ENCODE peak calls at places on chromosomes 2 and 18, in six cellular contexts. K is bronchial epithelial cell, J is HFFc6, O is cardiac fibroblast, A is epithelial cell of esophagus, E is MM.1S. T is an unnamed sample.

GRCh38 chr2:20314562-20315521 is 35.8 kb downstream of the PUM2 start:
- DNase-seq in A (peak), J (no peak), O (no peak), K (peak), E (no peak), T (no peak)

GRCh38 chr2:190574169-190574568 is 39.6 kb upstream of the NEMP2 start:
- DNase-seq in O (peak), K (peak), J (no peak), E (no peak), A (peak), T (no peak)

GRCh38 chr2:202545523-202545922 is 89.2 kb upstream of the FAM117B start:
- DNase-seq in O (no peak), A (no peak), K (no peak), E (no peak), J (no peak), T (no peak)

GRCh38 chr2:133652407-133652806 is 84.1 kb upstream of the NCKAP5 start:
- DNase-seq in J (peak), O (peak), K (no peak), E (no peak), A (no peak), T (no peak)

GRCh38 chr2:66428986-66429612 is 5.8 kb upstream of the MEIS1 start:
- DNase-seq in A (peak), J (no peak), E (peak), K (peak), O (peak), T (peak)

GRCh38 chr2:31387850-31388249 is 26.7 kb downstream of the XDH start:
- DNase-seq in O (no peak), K (no peak), J (no peak), E (no peak), A (no peak), T (no peak)

GRCh38 chr2:37156071-37156856 is 516 bp downstream of the EIF2AK2 start:
- DNase-seq in J (peak), K (peak), O (peak), A (peak), E (peak), T (peak)

GRCh38 chr18:5518899-5519371 is 24.9 kb downstream of the EPB41L3 start:
- DNase-seq in E (no peak), K (no peak), A (no peak), O (peak), J (no peak), T (no peak)

GRCh38 chr2:129923265-129924141 is 56.0 kb upstream of the RAB6C start:
- DNase-seq in E (peak), O (peak), J (peak), A (peak), K (peak), T (peak)

GRCh38 chr18:13562494-13563029 is 163.8 kb downstream of the FAM210A start:
- DNase-seq in O (no peak), K (no peak), J (no peak), A (no peak), E (no peak), T (no peak)

GRCh38 chr18:59300676-59301285 is 17.7 kb downstream of the CPLX4 start:
- DNase-seq in K (peak), E (peak), O (no peak), J (no peak), A (peak), T (peak)

GRCh38 chr2:232444409-232445148 is 11.4 kb upstream of the ALPI start:
- DNase-seq in O (peak), K (peak), E (peak), J (peak), A (peak), T (peak)

GRCh38 chr2:130755234-130756040 is at the start of gene AMER3:
- DNase-seq in E (peak), K (no peak), O (no peak), A (no peak), J (no peak), T (no peak)

GRCh38 chr2:17583166-17583565 is 42.7 kb downstream of the VSNL1 start:
- DNase-seq in A (peak), K (peak), E (no peak), J (no peak), O (peak), T (no peak)

GRCh38 chr2:58853420-58853819 is 612.3 kb upstream of the FANCL start:
- DNase-seq in A (no peak), J (no peak), K (no peak), E (no peak), O (no peak), T (no peak)

GRCh38 chr2:208036357-208036756 is 11.0 kb upstream of the PLEKHM3 start:
- DNase-seq in O (peak), J (no peak), K (no peak), A (peak), E (no peak), T (no peak)

GRCh38 chr2:73640537-73640936 is 1.7 kb downstream of the NAT8 start:
- DNase-seq in E (no peak), A (peak), O (peak), K (peak), J (no peak), T (no peak)

GRCh38 chr2:195468771-195469170 is 188.3 kb upstream of the SLC39A10 start:
- DNase-seq in O (no peak), E (peak), J (no peak), K (no peak), A (no peak), T (no peak)

GRCh38 chr2:64943387-64944150 is 45.6 kb upstream of the SLC1A4 start:
- DNase-seq in O (peak), K (peak), E (no peak), A (peak), J (peak), T (no peak)

GRCh38 chr18:63138469-63139340 is 180.9 kb downstream of the BCL2 start:
- DNase-seq in A (no peak), J (no peak), O (peak), K (no peak), E (peak), T (no peak)

GRCh38 chr2:171281116-171281515 is 120.4 kb upstream of the TLK1 start:
- DNase-seq in A (no peak), O (no peak), J (no peak), E (no peak), K (no peak), T (no peak)

GRCh38 chr2:173353556-173353955 is 1.1 kb upstream of the CDCA7 start:
- DNase-seq in J (no peak), K (no peak), A (no peak), O (no peak), E (no peak), T (no peak)

GRCh38 chr2:233470007-233470687 is 96.4 kb downstream of the USP40 start:
- DNase-seq in E (no peak), J (no peak), A (no peak), O (peak), K (no peak), T (no peak)

GRCh38 chr18:9918016-9918680 is 4.3 kb downstream of the VAPA start:
- DNase-seq in E (no peak), K (peak), O (peak), A (peak), J (no peak), T (no peak)

GRCh38 chr2:242053921-242054320 is 184.4 kb downstream of the RTP5 start:
- DNase-seq in K (no peak), J (no peak), A (no peak), E (no peak), O (no peak), T (no peak)

GRCh38 chr18:49561127-49561376 is 805 bp upstream of the LIPG start:
- DNase-seq in K (no peak), E (no peak), O (peak), J (no peak), A (no peak), T (no peak)

GRCh38 chr18:76126327-76126726 is 368.7 kb downstream of the ZNF516 start:
- DNase-seq in E (no peak), O (no peak), J (no peak), K (no peak), A (no peak), T (no peak)

GRCh38 chr2:157627594-157628281 is 926 bp downstream of the ACVR1C start:
- DNase-seq in K (peak), A (peak), J (no peak), O (no peak), E (peak), T (no peak)

GRCh38 chr2:160214461-160215055 is 14.5 kb upstream of the ITGB6 start:
- DNase-seq in K (peak), E (peak), O (peak), J (peak), A (peak), T (peak)

GRCh38 chr18:3910507-3910906 is 460.5 kb downstream of the TGIF1 start:
- DNase-seq in A (no peak), J (peak), E (no peak), K (no peak), O (no peak), T (no peak)

GRCh38 chr2:108586116-108586515 is 51.8 kb downstream of the LIMS1 start:
- DNase-seq in E (no peak), A (peak), K (peak), O (no peak), J (peak), T (no peak)

GRCh38 chr2:64453710-64454315 is at the start of gene LGALSL:
- DNase-seq in A (peak), K (peak), O (peak), J (no peak), E (peak), T (peak)

GRCh38 chr2:179435021-179435420 is 170.4 kb upstream of the SESTD1 start:
- DNase-seq in A (no peak), K (no peak), E (no peak), O (no peak), J (no peak), T (no peak)

GRCh38 chr2:238952261-238952924 is 104.5 kb downstream of the TWIST2 start:
- DNase-seq in J (peak), K (no peak), E (no peak), O (no peak), A (no peak), T (no peak)

GRCh38 chr2:57617327-57617726 is 429.3 kb upstream of the VRK2 start:
- DNase-seq in J (no peak), E (peak), O (no peak), A (no peak), K (no peak), T (no peak)

GRCh38 chr2:222733846-222734689 is 62.6 kb downstream of the MOGAT1 start:
- DNase-seq in A (no peak), E (no peak), O (peak), K (no peak), J (peak), T (peak)

GRCh38 chr2:43266692-43267091 is 40.3 kb upstream of the ZFP36L2 start:
- DNase-seq in K (no peak), A (no peak), E (no peak), J (no peak), O (no peak), T (no peak)

GRCh38 chr2:203583696-203584095 is 48.6 kb upstream of the RAPH1 start:
- DNase-seq in A (peak), J (peak), O (peak), K (peak), E (peak), T (peak)

GRCh38 chr2:163778045-163778753 is 42.4 kb upstream of the FIGN start:
- DNase-seq in A (peak), J (peak), E (no peak), K (peak), O (peak), T (peak)

GRCh38 chr18:13909141-13909540 is 6.2 kb downstream of the MC2R start:
- DNase-seq in E (no peak), K (peak), J (no peak), O (no peak), A (no peak), T (no peak)

DNA sequence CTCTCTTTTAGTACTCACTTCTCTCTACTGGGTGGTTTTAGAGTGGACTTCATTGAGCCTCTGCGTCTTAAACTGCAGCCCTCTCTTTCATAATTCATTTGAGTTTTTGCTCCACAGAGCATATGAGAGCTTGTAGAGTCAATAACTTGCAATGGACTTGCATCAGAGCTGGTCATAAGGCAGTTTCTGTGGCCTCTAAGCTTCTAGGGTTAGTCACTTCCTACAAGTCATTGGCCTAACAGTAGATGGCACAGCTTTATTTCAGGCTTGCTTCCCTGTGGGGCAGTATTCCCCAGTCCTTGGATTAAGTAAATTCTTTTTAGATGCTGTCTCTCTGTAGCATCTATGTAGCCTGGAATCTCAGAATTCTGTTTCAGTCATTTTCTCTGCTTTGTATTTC is 1435.7 kb downstream of the LRP1B start:
- DNase-seq in K (peak), E (no peak), O (peak), J (no peak), A (peak), T (peak)
- TF ChIP-seq CTCF in K (no peak), E (no peak), O (no peak), J (no peak), A (no peak), T (no peak)

DNA sequence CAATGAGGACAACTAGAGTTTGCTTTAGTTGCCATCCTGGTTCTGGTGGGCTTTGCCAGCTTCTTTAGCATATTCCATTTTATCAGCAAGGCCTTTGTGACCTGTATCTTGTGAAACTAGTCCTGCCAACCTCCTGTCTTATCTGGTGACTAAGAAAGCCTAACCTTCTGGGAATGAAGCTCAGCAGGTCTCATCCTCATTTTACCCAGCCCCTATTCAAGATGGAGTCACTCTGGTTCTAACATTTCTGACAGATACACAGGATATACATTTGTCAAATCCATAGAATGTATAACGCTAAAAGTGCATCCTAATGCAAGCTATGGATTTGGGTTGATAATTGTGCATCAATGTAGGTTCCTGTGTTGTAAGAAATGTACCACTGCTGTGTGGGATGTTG is 152.4 kb downstream of the MAIP1 start:
- DNase-seq in K (no peak), J (no peak), O (no peak), E (no peak), A (no peak), T (no peak)
- TF ChIP-seq CTCF in K (no peak), J (no peak), O (no peak), E (no peak), A (no peak), T (no peak)

DNA sequence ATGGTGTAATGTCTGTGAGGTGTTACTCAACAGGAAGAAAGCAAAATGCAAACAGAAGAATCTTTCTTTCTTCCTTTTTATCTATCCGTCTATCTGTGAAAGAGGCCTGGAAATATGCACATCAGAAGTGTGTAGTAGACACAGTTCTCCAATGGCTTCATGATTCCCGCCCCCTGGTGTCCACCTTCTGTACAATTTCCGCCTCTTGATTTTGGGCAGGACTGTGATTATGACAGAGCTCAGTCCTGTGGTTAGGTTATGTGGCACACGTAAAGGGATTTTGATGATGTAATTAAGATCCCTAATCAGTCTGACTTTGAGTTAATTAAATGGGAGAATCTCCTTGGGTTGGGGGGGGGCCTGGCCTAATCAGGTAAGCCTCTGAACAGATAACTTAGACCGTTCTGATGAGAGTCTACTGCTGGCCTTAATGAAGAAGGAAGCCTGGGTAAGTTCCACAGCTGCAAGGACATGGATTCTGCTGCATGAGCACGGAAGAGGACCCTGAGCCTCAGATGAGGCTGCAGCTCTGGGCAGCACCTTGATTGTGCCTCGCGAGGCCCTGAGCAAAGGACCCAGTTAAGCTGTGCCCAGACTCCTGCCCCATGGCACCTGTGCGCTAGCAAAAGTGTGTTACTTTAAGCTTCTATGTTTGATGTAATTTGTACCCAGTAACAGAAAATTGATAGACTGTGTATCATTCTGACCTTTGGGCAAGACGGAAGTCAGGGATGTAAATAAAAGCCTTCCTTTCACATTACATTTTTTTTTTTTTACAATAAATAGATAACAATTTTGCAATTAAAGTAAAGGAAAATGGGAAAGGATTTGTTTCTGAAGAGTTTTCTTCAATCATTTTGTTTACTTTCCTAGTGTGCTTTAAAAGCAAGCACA is 11.3 kb upstream of the KCNF1 start:
- DNase-seq in J (no peak), E (no peak), A (peak), K (peak), O (peak), T (peak)
- TF ChIP-seq CTCF in J (peak), E (peak), A (peak), K (peak), O (peak), T (no peak)

DNA sequence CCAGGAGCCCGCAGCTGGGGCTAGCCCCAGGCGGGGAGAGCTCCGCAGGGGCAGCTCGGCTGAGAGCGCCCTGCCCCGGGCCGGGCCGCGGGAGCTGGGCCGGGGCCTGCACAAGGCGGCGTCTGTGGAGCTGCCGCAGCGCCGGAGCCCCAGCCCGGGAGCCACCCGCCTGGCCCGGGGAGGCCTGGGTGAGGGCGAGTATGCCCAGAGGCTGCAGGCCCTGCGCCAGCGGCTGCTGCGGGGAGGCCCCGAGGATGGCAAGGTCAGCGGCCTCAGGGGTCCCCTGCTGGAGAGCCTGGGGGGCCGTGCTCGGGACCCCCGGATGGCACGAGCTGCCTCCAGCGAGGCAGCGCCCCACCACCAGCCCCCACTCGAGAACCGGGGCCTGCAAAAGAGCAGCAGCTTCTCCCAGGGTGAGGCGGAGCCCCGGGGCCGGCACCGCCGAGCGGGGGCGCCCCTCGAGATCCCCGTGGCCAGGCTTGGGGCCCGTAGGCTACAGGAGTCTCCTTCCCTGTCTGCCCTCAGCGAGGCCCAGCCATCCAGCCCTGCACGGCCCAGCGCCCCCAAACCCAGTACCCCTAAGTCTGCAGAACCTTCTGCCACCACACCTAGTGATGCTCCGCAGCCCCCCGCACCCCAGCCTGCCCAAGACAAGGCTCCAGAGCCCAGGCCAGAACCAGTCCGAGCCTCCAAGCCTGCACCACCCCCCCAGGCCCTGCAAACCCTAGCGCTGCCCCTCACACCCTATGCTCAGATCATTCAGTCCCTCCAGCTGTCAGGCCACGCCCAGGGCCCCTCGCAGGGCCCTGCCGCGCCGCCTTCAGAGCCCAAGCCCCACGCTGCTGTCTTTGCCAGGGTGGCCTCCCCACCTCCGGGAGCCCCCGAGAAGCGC is 15.0 kb upstream of the GMPPA start:
- DNase-seq in E (no peak), A (no peak), K (no peak), O (no peak), J (no peak), T (no peak)
- TF ChIP-seq CTCF in E (no peak), A (no peak), K (no peak), O (no peak), J (no peak), T (no peak)

GRCh38 chr18:40157120-40157519 is 1797.9 kb upstream of the PIK3C3 start:
- DNase-seq in O (no peak), K (no peak), A (no peak), E (no peak), J (no peak), T (no peak)

GRCh38 chr18:40159141-40160017 is 1795.7 kb upstream of the PIK3C3 start:
- DNase-seq in E (peak), K (peak), O (peak), J (peak), A (peak), T (peak)
- TF ChIP-seq CTCF in E (peak), K (peak), O (peak), J (peak), A (peak), T (peak)

T was measured in Calu3.